ENCODE peak calls at places on chromosomes 4 and X, in four cellular contexts. J is IMR-90, I is transverse colon, B is sigmoid colon. P is an unnamed sample.
A peak's percentile ranks its signal among the peaks of the same experiment; 100 is the strongest.

GRCh38 chr4:31575504-31575903 is 855.3 kb downstream of the PCDH7 start:
- DNase-seq in J (no peak), I (no peak), B (no peak), P (no peak)

GRCh38 chr4:119692001-119692400 is 63.4 kb upstream of the PDE5A start:
- DNase-seq in J (peak; percentile 67), I (no peak), B (no peak), P (peak; percentile 26)

GRCh38 chr4:153159728-153160221 is 44.5 kb upstream of the TRIM2 start:
- DNase-seq in I (no peak), J (peak; percentile 76), B (no peak), P (peak; percentile 88)

GRCh38 chr4:164948943-164949342 is 28.5 kb downstream of the TRIM61 start:
- DNase-seq in I (no peak), J (no peak), B (no peak), P (no peak)

GRCh38 chrX:23736030-23736429 is 7.0 kb downstream of the ACOT9 start:
- DNase-seq in B (no peak), I (no peak), J (no peak), P (no peak)

GRCh38 chrX:7272301-7272700 is 124.3 kb upstream of the PUDP start:
- DNase-seq in J (no peak), I (no peak), B (no peak), P (no peak)

GRCh38 chrX:29627833-29628232 is 587.5 kb upstream of the MAGEB2 start:
- DNase-seq in I (no peak), B (no peak), J (no peak), P (peak; percentile 16)

GRCh38 chrX:97399400-97399799 is 515.7 kb downstream of the RPA4 start:
- DNase-seq in J (peak; percentile 81), I (no peak), B (no peak), P (peak; percentile 76)

GRCh38 chrX:47831788-47832187 is 4.9 kb upstream of the ZNF81 start:
- DNase-seq in I (peak; percentile 56), J (peak; percentile 18), B (no peak), P (no peak)

P was measured in astrocyte.